ENCODE peak calls at places on chromosomes 5 and 9, in ten cellular contexts. One of them, this sample, is unnamed.

GRCh38 chr5:66708368-66708767 is 112.2 kb downstream of the MAST4 start:
- DNase-seq in omental fat pad: no peak
- DNase-seq in NCI-H2081: no peak
- DNase-seq in stimulated activated CD8-positive, alpha-beta memory T cell treated with anti-CD3 and anti-CD28 coated beads, Interleukin-4, amount 100 ng/mL, for 24 hours: no peak
- DNase-seq in NCI-H187 treated with DMSO at 0.1 percent for 48 hours: no peak
- DNase-seq in kidney: no peak
- DNase-seq in Peyer's patch: no peak
- DNase-seq in activated CD4-positive, alpha-beta T cell treated with anti-CD3 and anti-CD28 coated beads, Interleukin-2, amount 10 ng/mL, durations not matched to agents 7 days and 5 days: no peak
- DNase-seq in left ventricle myocardium inferior: no peak
- DNase-seq in HuH-7: no peak
- DNase-seq in this sample: no peak

GRCh38 chr5:858726-859125 is 7.9 kb upstream of the ZDHHC11 start:
- DNase-seq in Peyer's patch: no peak
- DNase-seq in NCI-H2081: no peak
- DNase-seq in kidney: peak
- DNase-seq in activated CD4-positive, alpha-beta T cell treated with anti-CD3 and anti-CD28 coated beads, Interleukin-2, amount 10 ng/mL, durations not matched to agents 7 days and 5 days: no peak
- DNase-seq in stimulated activated CD8-positive, alpha-beta memory T cell treated with anti-CD3 and anti-CD28 coated beads, Interleukin-4, amount 100 ng/mL, for 24 hours: no peak
- DNase-seq in HuH-7: no peak
- DNase-seq in left ventricle myocardium inferior: no peak
- DNase-seq in omental fat pad: no peak
- DNase-seq in NCI-H187 treated with DMSO at 0.1 percent for 48 hours: no peak
- DNase-seq in this sample: no peak

GRCh38 chr5:54616031-54616430 is 98.5 kb downstream of the SNX18 start:
- DNase-seq in omental fat pad: no peak
- DNase-seq in NCI-H2081: no peak
- DNase-seq in NCI-H187 treated with DMSO at 0.1 percent for 48 hours: no peak
- DNase-seq in stimulated activated CD8-positive, alpha-beta memory T cell treated with anti-CD3 and anti-CD28 coated beads, Interleukin-4, amount 100 ng/mL, for 24 hours: no peak
- DNase-seq in HuH-7: peak
- DNase-seq in activated CD4-positive, alpha-beta T cell treated with anti-CD3 and anti-CD28 coated beads, Interleukin-2, amount 10 ng/mL, durations not matched to agents 7 days and 5 days: no peak
- DNase-seq in kidney: no peak
- DNase-seq in Peyer's patch: peak
- DNase-seq in left ventricle myocardium inferior: peak
- DNase-seq in this sample: no peak

GRCh38 chr5:138032028-138032571 is 779 bp downstream of the FAM13B start:
- DNase-seq in kidney: peak
- DNase-seq in activated CD4-positive, alpha-beta T cell treated with anti-CD3 and anti-CD28 coated beads, Interleukin-2, amount 10 ng/mL, durations not matched to agents 7 days and 5 days: peak
- DNase-seq in NCI-H187 treated with DMSO at 0.1 percent for 48 hours: no peak
- DNase-seq in HuH-7: no peak
- DNase-seq in NCI-H2081: peak
- DNase-seq in omental fat pad: no peak
- DNase-seq in left ventricle myocardium inferior: peak
- DNase-seq in stimulated activated CD8-positive, alpha-beta memory T cell treated with anti-CD3 and anti-CD28 coated beads, Interleukin-4, amount 100 ng/mL, for 24 hours: no peak
- DNase-seq in Peyer's patch: peak
- DNase-seq in this sample: no peak

GRCh38 chr9:123369296-123369695 is 13.3 kb downstream of the CRB2 start:
- DNase-seq in NCI-H2081: no peak
- DNase-seq in activated CD4-positive, alpha-beta T cell treated with anti-CD3 and anti-CD28 coated beads, Interleukin-2, amount 10 ng/mL, durations not matched to agents 7 days and 5 days: no peak
- DNase-seq in left ventricle myocardium inferior: no peak
- DNase-seq in Peyer's patch: no peak
- DNase-seq in kidney: no peak
- DNase-seq in NCI-H187 treated with DMSO at 0.1 percent for 48 hours: no peak
- DNase-seq in HuH-7: no peak
- DNase-seq in stimulated activated CD8-positive, alpha-beta memory T cell treated with anti-CD3 and anti-CD28 coated beads, Interleukin-4, amount 100 ng/mL, for 24 hours: no peak
- DNase-seq in omental fat pad: no peak
- DNase-seq in this sample: no peak

GRCh38 chr5:177430972-177431316 is 4.5 kb downstream of the GRK6 start:
- DNase-seq in left ventricle myocardium inferior: no peak
- DNase-seq in HuH-7: no peak
- DNase-seq in stimulated activated CD8-positive, alpha-beta memory T cell treated with anti-CD3 and anti-CD28 coated beads, Interleukin-4, amount 100 ng/mL, for 24 hours: no peak
- DNase-seq in NCI-H2081: no peak
- DNase-seq in activated CD4-positive, alpha-beta T cell treated with anti-CD3 and anti-CD28 coated beads, Interleukin-2, amount 10 ng/mL, durations not matched to agents 7 days and 5 days: no peak
- DNase-seq in omental fat pad: no peak
- DNase-seq in kidney: no peak
- DNase-seq in NCI-H187 treated with DMSO at 0.1 percent for 48 hours: no peak
- DNase-seq in Peyer's patch: no peak
- DNase-seq in this sample: no peak

GRCh38 chr5:121257621-121258020 is 594.1 kb upstream of the FTMT start:
- DNase-seq in stimulated activated CD8-positive, alpha-beta memory T cell treated with anti-CD3 and anti-CD28 coated beads, Interleukin-4, amount 100 ng/mL, for 24 hours: no peak
- DNase-seq in NCI-H2081: no peak
- DNase-seq in kidney: no peak
- DNase-seq in NCI-H187 treated with DMSO at 0.1 percent for 48 hours: no peak
- DNase-seq in omental fat pad: no peak
- DNase-seq in Peyer's patch: no peak
- DNase-seq in HuH-7: no peak
- DNase-seq in left ventricle myocardium inferior: no peak
- DNase-seq in activated CD4-positive, alpha-beta T cell treated with anti-CD3 and anti-CD28 coated beads, Interleukin-2, amount 10 ng/mL, durations not matched to agents 7 days and 5 days: no peak
- DNase-seq in this sample: no peak

GRCh38 chr9:4106744-4107143 is 193.1 kb downstream of the GLIS3 start:
- DNase-seq in Peyer's patch: no peak
- DNase-seq in omental fat pad: no peak
- DNase-seq in NCI-H187 treated with DMSO at 0.1 percent for 48 hours: no peak
- DNase-seq in stimulated activated CD8-positive, alpha-beta memory T cell treated with anti-CD3 and anti-CD28 coated beads, Interleukin-4, amount 100 ng/mL, for 24 hours: no peak
- DNase-seq in NCI-H2081: no peak
- DNase-seq in left ventricle myocardium inferior: no peak
- DNase-seq in activated CD4-positive, alpha-beta T cell treated with anti-CD3 and anti-CD28 coated beads, Interleukin-2, amount 10 ng/mL, durations not matched to agents 7 days and 5 days: no peak
- DNase-seq in kidney: no peak
- DNase-seq in HuH-7: no peak
- DNase-seq in this sample: no peak

GRCh38 chr5:32151198-32151597 is 22.9 kb downstream of the GOLPH3 start:
- DNase-seq in NCI-H2081: no peak
- DNase-seq in activated CD4-positive, alpha-beta T cell treated with anti-CD3 and anti-CD28 coated beads, Interleukin-2, amount 10 ng/mL, durations not matched to agents 7 days and 5 days: no peak
- DNase-seq in stimulated activated CD8-positive, alpha-beta memory T cell treated with anti-CD3 and anti-CD28 coated beads, Interleukin-4, amount 100 ng/mL, for 24 hours: no peak
- DNase-seq in kidney: no peak
- DNase-seq in NCI-H187 treated with DMSO at 0.1 percent for 48 hours: no peak
- DNase-seq in HuH-7: no peak
- DNase-seq in Peyer's patch: no peak
- DNase-seq in left ventricle myocardium inferior: no peak
- DNase-seq in omental fat pad: no peak
- DNase-seq in this sample: no peak

GRCh38 chr5:137086289-137086838 is 412.8 kb downstream of the SPOCK1 start:
- DNase-seq in activated CD4-positive, alpha-beta T cell treated with anti-CD3 and anti-CD28 coated beads, Interleukin-2, amount 10 ng/mL, durations not matched to agents 7 days and 5 days: no peak
- DNase-seq in Peyer's patch: peak
- DNase-seq in stimulated activated CD8-positive, alpha-beta memory T cell treated with anti-CD3 and anti-CD28 coated beads, Interleukin-4, amount 100 ng/mL, for 24 hours: no peak
- DNase-seq in left ventricle myocardium inferior: no peak
- DNase-seq in HuH-7: no peak
- DNase-seq in kidney: no peak
- DNase-seq in omental fat pad: no peak
- DNase-seq in NCI-H2081: no peak
- DNase-seq in NCI-H187 treated with DMSO at 0.1 percent for 48 hours: no peak
- DNase-seq in this sample: no peak

GRCh38 chr9:72978724-72979123 is 25.9 kb upstream of the ALDH1A1 start:
- DNase-seq in NCI-H187 treated with DMSO at 0.1 percent for 48 hours: no peak
- DNase-seq in kidney: no peak
- DNase-seq in activated CD4-positive, alpha-beta T cell treated with anti-CD3 and anti-CD28 coated beads, Interleukin-2, amount 10 ng/mL, durations not matched to agents 7 days and 5 days: no peak
- DNase-seq in omental fat pad: no peak
- DNase-seq in HuH-7: no peak
- DNase-seq in Peyer's patch: no peak
- DNase-seq in NCI-H2081: peak
- DNase-seq in left ventricle myocardium inferior: no peak
- DNase-seq in stimulated activated CD8-positive, alpha-beta memory T cell treated with anti-CD3 and anti-CD28 coated beads, Interleukin-4, amount 100 ng/mL, for 24 hours: no peak
- DNase-seq in this sample: no peak

GRCh38 chr5:13606051-13606450 is 338.4 kb downstream of the DNAH5 start:
- DNase-seq in kidney: no peak
- DNase-seq in NCI-H187 treated with DMSO at 0.1 percent for 48 hours: no peak
- DNase-seq in HuH-7: no peak
- DNase-seq in left ventricle myocardium inferior: no peak
- DNase-seq in NCI-H2081: peak
- DNase-seq in Peyer's patch: no peak
- DNase-seq in omental fat pad: no peak
- DNase-seq in activated CD4-positive, alpha-beta T cell treated with anti-CD3 and anti-CD28 coated beads, Interleukin-2, amount 10 ng/mL, durations not matched to agents 7 days and 5 days: no peak
- DNase-seq in stimulated activated CD8-positive, alpha-beta memory T cell treated with anti-CD3 and anti-CD28 coated beads, Interleukin-4, amount 100 ng/mL, for 24 hours: no peak
- DNase-seq in this sample: no peak

GRCh38 chr5:68320094-68320986 is 104.8 kb downstream of the PIK3R1 start:
- DNase-seq in left ventricle myocardium inferior: no peak
- DNase-seq in stimulated activated CD8-positive, alpha-beta memory T cell treated with anti-CD3 and anti-CD28 coated beads, Interleukin-4, amount 100 ng/mL, for 24 hours: no peak
- DNase-seq in activated CD4-positive, alpha-beta T cell treated with anti-CD3 and anti-CD28 coated beads, Interleukin-2, amount 10 ng/mL, durations not matched to agents 7 days and 5 days: no peak
- DNase-seq in NCI-H187 treated with DMSO at 0.1 percent for 48 hours: no peak
- DNase-seq in kidney: no peak
- DNase-seq in NCI-H2081: no peak
- DNase-seq in omental fat pad: no peak
- DNase-seq in Peyer's patch: peak
- DNase-seq in HuH-7: no peak
- DNase-seq in this sample: no peak

GRCh38 chr5:129906177-129906887 is 2.1 kb downstream of the CHSY3 start:
- DNase-seq in kidney: no peak
- DNase-seq in Peyer's patch: no peak
- DNase-seq in omental fat pad: no peak
- DNase-seq in NCI-H2081: no peak
- DNase-seq in NCI-H187 treated with DMSO at 0.1 percent for 48 hours: no peak
- DNase-seq in left ventricle myocardium inferior: no peak
- DNase-seq in activated CD4-positive, alpha-beta T cell treated with anti-CD3 and anti-CD28 coated beads, Interleukin-2, amount 10 ng/mL, durations not matched to agents 7 days and 5 days: no peak
- DNase-seq in stimulated activated CD8-positive, alpha-beta memory T cell treated with anti-CD3 and anti-CD28 coated beads, Interleukin-4, amount 100 ng/mL, for 24 hours: no peak
- DNase-seq in HuH-7: peak
- DNase-seq in this sample: no peak

GRCh38 chr5:133944263-133945230 is 23.9 kb downstream of the C5orf15 start:
- DNase-seq in NCI-H2081: peak
- DNase-seq in NCI-H187 treated with DMSO at 0.1 percent for 48 hours: no peak
- DNase-seq in HuH-7: peak
- DNase-seq in stimulated activated CD8-positive, alpha-beta memory T cell treated with anti-CD3 and anti-CD28 coated beads, Interleukin-4, amount 100 ng/mL, for 24 hours: peak
- DNase-seq in left ventricle myocardium inferior: no peak
- DNase-seq in activated CD4-positive, alpha-beta T cell treated with anti-CD3 and anti-CD28 coated beads, Interleukin-2, amount 10 ng/mL, durations not matched to agents 7 days and 5 days: peak
- DNase-seq in omental fat pad: no peak
- DNase-seq in kidney: no peak
- DNase-seq in Peyer's patch: peak
- DNase-seq in this sample: peak

GRCh38 chr5:132479073-132479811 is 11.3 kb downstream of the IRF1 start:
- DNase-seq in HuH-7: no peak
- DNase-seq in NCI-H2081: no peak
- DNase-seq in left ventricle myocardium inferior: no peak
- DNase-seq in omental fat pad: no peak
- DNase-seq in activated CD4-positive, alpha-beta T cell treated with anti-CD3 and anti-CD28 coated beads, Interleukin-2, amount 10 ng/mL, durations not matched to agents 7 days and 5 days: no peak
- DNase-seq in NCI-H187 treated with DMSO at 0.1 percent for 48 hours: no peak
- DNase-seq in kidney: peak
- DNase-seq in Peyer's patch: no peak
- DNase-seq in stimulated activated CD8-positive, alpha-beta memory T cell treated with anti-CD3 and anti-CD28 coated beads, Interleukin-4, amount 100 ng/mL, for 24 hours: no peak
- DNase-seq in this sample: no peak

GRCh38 chr5:136724161-136724560 is 358.8 kb upstream of the TRPC7 start:
- DNase-seq in left ventricle myocardium inferior: no peak
- DNase-seq in kidney: no peak
- DNase-seq in Peyer's patch: no peak
- DNase-seq in NCI-H187 treated with DMSO at 0.1 percent for 48 hours: no peak
- DNase-seq in omental fat pad: no peak
- DNase-seq in activated CD4-positive, alpha-beta T cell treated with anti-CD3 and anti-CD28 coated beads, Interleukin-2, amount 10 ng/mL, durations not matched to agents 7 days and 5 days: no peak
- DNase-seq in stimulated activated CD8-positive, alpha-beta memory T cell treated with anti-CD3 and anti-CD28 coated beads, Interleukin-4, amount 100 ng/mL, for 24 hours: no peak
- DNase-seq in NCI-H2081: no peak
- DNase-seq in HuH-7: no peak
- DNase-seq in this sample: no peak

GRCh38 chr5:18764161-18764560 is 1129.9 kb downstream of the TAF11L14 start:
- DNase-seq in left ventricle myocardium inferior: no peak
- DNase-seq in Peyer's patch: no peak
- DNase-seq in omental fat pad: no peak
- DNase-seq in stimulated activated CD8-positive, alpha-beta memory T cell treated with anti-CD3 and anti-CD28 coated beads, Interleukin-4, amount 100 ng/mL, for 24 hours: no peak
- DNase-seq in NCI-H187 treated with DMSO at 0.1 percent for 48 hours: no peak
- DNase-seq in NCI-H2081: no peak
- DNase-seq in kidney: no peak
- DNase-seq in HuH-7: no peak
- DNase-seq in activated CD4-positive, alpha-beta T cell treated with anti-CD3 and anti-CD28 coated beads, Interleukin-2, amount 10 ng/mL, durations not matched to agents 7 days and 5 days: no peak
- DNase-seq in this sample: no peak

GRCh38 chr5:68011801-68012200 is 203.8 kb upstream of the PIK3R1 start:
- DNase-seq in NCI-H2081: no peak
- DNase-seq in left ventricle myocardium inferior: no peak
- DNase-seq in stimulated activated CD8-positive, alpha-beta memory T cell treated with anti-CD3 and anti-CD28 coated beads, Interleukin-4, amount 100 ng/mL, for 24 hours: no peak
- DNase-seq in kidney: no peak
- DNase-seq in NCI-H187 treated with DMSO at 0.1 percent for 48 hours: no peak
- DNase-seq in activated CD4-positive, alpha-beta T cell treated with anti-CD3 and anti-CD28 coated beads, Interleukin-2, amount 10 ng/mL, durations not matched to agents 7 days and 5 days: no peak
- DNase-seq in Peyer's patch: no peak
- DNase-seq in omental fat pad: no peak
- DNase-seq in HuH-7: no peak
- DNase-seq in this sample: no peak

GRCh38 chr5:174755103-174755502 is 30.7 kb downstream of the MSX2 start:
- DNase-seq in NCI-H2081: no peak
- DNase-seq in omental fat pad: no peak
- DNase-seq in Peyer's patch: no peak
- DNase-seq in NCI-H187 treated with DMSO at 0.1 percent for 48 hours: no peak
- DNase-seq in stimulated activated CD8-positive, alpha-beta memory T cell treated with anti-CD3 and anti-CD28 coated beads, Interleukin-4, amount 100 ng/mL, for 24 hours: no peak
- DNase-seq in left ventricle myocardium inferior: no peak
- DNase-seq in activated CD4-positive, alpha-beta T cell treated with anti-CD3 and anti-CD28 coated beads, Interleukin-2, amount 10 ng/mL, durations not matched to agents 7 days and 5 days: no peak
- DNase-seq in kidney: no peak
- DNase-seq in HuH-7: no peak
- DNase-seq in this sample: no peak

GRCh38 chr5:66285343-66285942 is 141.3 kb downstream of the SREK1 start:
- DNase-seq in stimulated activated CD8-positive, alpha-beta memory T cell treated with anti-CD3 and anti-CD28 coated beads, Interleukin-4, amount 100 ng/mL, for 24 hours: no peak
- DNase-seq in HuH-7: no peak
- DNase-seq in NCI-H187 treated with DMSO at 0.1 percent for 48 hours: no peak
- DNase-seq in kidney: no peak
- DNase-seq in activated CD4-positive, alpha-beta T cell treated with anti-CD3 and anti-CD28 coated beads, Interleukin-2, amount 10 ng/mL, durations not matched to agents 7 days and 5 days: no peak
- DNase-seq in left ventricle myocardium inferior: no peak
- DNase-seq in NCI-H2081: no peak
- DNase-seq in Peyer's patch: no peak
- DNase-seq in omental fat pad: no peak
- DNase-seq in this sample: no peak

GRCh38 chr9:1871486-1872181 is 143.5 kb upstream of the SMARCA2 start:
- DNase-seq in Peyer's patch: no peak
- DNase-seq in NCI-H187 treated with DMSO at 0.1 percent for 48 hours: no peak
- DNase-seq in NCI-H2081: peak
- DNase-seq in HuH-7: no peak
- DNase-seq in kidney: no peak
- DNase-seq in left ventricle myocardium inferior: no peak
- DNase-seq in stimulated activated CD8-positive, alpha-beta memory T cell treated with anti-CD3 and anti-CD28 coated beads, Interleukin-4, amount 100 ng/mL, for 24 hours: no peak
- DNase-seq in activated CD4-positive, alpha-beta T cell treated with anti-CD3 and anti-CD28 coated beads, Interleukin-2, amount 10 ng/mL, durations not matched to agents 7 days and 5 days: no peak
- DNase-seq in omental fat pad: no peak
- DNase-seq in this sample: no peak

GRCh38 chr5:40413747-40414146 is 266.0 kb upstream of the PTGER4 start:
- DNase-seq in NCI-H2081: no peak
- DNase-seq in kidney: no peak
- DNase-seq in activated CD4-positive, alpha-beta T cell treated with anti-CD3 and anti-CD28 coated beads, Interleukin-2, amount 10 ng/mL, durations not matched to agents 7 days and 5 days: no peak
- DNase-seq in left ventricle myocardium inferior: no peak
- DNase-seq in Peyer's patch: no peak
- DNase-seq in omental fat pad: no peak
- DNase-seq in HuH-7: no peak
- DNase-seq in NCI-H187 treated with DMSO at 0.1 percent for 48 hours: no peak
- DNase-seq in stimulated activated CD8-positive, alpha-beta memory T cell treated with anti-CD3 and anti-CD28 coated beads, Interleukin-4, amount 100 ng/mL, for 24 hours: no peak
- DNase-seq in this sample: no peak

GRCh38 chr5:65926276-65926761 is at the start of gene ERBIN:
- DNase-seq in omental fat pad: peak
- DNase-seq in activated CD4-positive, alpha-beta T cell treated with anti-CD3 and anti-CD28 coated beads, Interleukin-2, amount 10 ng/mL, durations not matched to agents 7 days and 5 days: peak
- DNase-seq in NCI-H187 treated with DMSO at 0.1 percent for 48 hours: no peak
- DNase-seq in NCI-H2081: peak
- DNase-seq in stimulated activated CD8-positive, alpha-beta memory T cell treated with anti-CD3 and anti-CD28 coated beads, Interleukin-4, amount 100 ng/mL, for 24 hours: peak
- DNase-seq in HuH-7: peak
- DNase-seq in kidney: peak
- DNase-seq in left ventricle myocardium inferior: peak
- DNase-seq in Peyer's patch: peak
- DNase-seq in this sample: no peak

GRCh38 chr5:135133698-135134515 is 99.9 kb upstream of the PITX1 start:
- DNase-seq in NCI-H2081: no peak
- DNase-seq in omental fat pad: no peak
- DNase-seq in kidney: peak
- DNase-seq in activated CD4-positive, alpha-beta T cell treated with anti-CD3 and anti-CD28 coated beads, Interleukin-2, amount 10 ng/mL, durations not matched to agents 7 days and 5 days: no peak
- DNase-seq in HuH-7: peak
- DNase-seq in left ventricle myocardium inferior: no peak
- DNase-seq in stimulated activated CD8-positive, alpha-beta memory T cell treated with anti-CD3 and anti-CD28 coated beads, Interleukin-4, amount 100 ng/mL, for 24 hours: no peak
- DNase-seq in NCI-H187 treated with DMSO at 0.1 percent for 48 hours: no peak
- DNase-seq in Peyer's patch: peak
- DNase-seq in this sample: no peak

GRCh38 chr5:114185274-114185673 is 176.6 kb upstream of the KCNN2 start:
- DNase-seq in activated CD4-positive, alpha-beta T cell treated with anti-CD3 and anti-CD28 coated beads, Interleukin-2, amount 10 ng/mL, durations not matched to agents 7 days and 5 days: no peak
- DNase-seq in kidney: no peak
- DNase-seq in Peyer's patch: no peak
- DNase-seq in NCI-H187 treated with DMSO at 0.1 percent for 48 hours: no peak
- DNase-seq in left ventricle myocardium inferior: peak
- DNase-seq in NCI-H2081: no peak
- DNase-seq in stimulated activated CD8-positive, alpha-beta memory T cell treated with anti-CD3 and anti-CD28 coated beads, Interleukin-4, amount 100 ng/mL, for 24 hours: no peak
- DNase-seq in omental fat pad: no peak
- DNase-seq in HuH-7: no peak
- DNase-seq in this sample: no peak

GRCh38 chr9:110058304-110058953 is 149.5 kb downstream of the C9orf152 start:
- DNase-seq in Peyer's patch: peak
- DNase-seq in NCI-H187 treated with DMSO at 0.1 percent for 48 hours: no peak
- DNase-seq in activated CD4-positive, alpha-beta T cell treated with anti-CD3 and anti-CD28 coated beads, Interleukin-2, amount 10 ng/mL, durations not matched to agents 7 days and 5 days: peak
- DNase-seq in kidney: no peak
- DNase-seq in stimulated activated CD8-positive, alpha-beta memory T cell treated with anti-CD3 and anti-CD28 coated beads, Interleukin-4, amount 100 ng/mL, for 24 hours: no peak
- DNase-seq in NCI-H2081: peak
- DNase-seq in left ventricle myocardium inferior: no peak
- DNase-seq in omental fat pad: no peak
- DNase-seq in HuH-7: peak
- DNase-seq in this sample: peak

GRCh38 chr9:129945314-129945713 is 97.7 kb downstream of the FNBP1 start:
- DNase-seq in Peyer's patch: no peak
- DNase-seq in NCI-H187 treated with DMSO at 0.1 percent for 48 hours: no peak
- DNase-seq in kidney: no peak
- DNase-seq in stimulated activated CD8-positive, alpha-beta memory T cell treated with anti-CD3 and anti-CD28 coated beads, Interleukin-4, amount 100 ng/mL, for 24 hours: no peak
- DNase-seq in HuH-7: no peak
- DNase-seq in activated CD4-positive, alpha-beta T cell treated with anti-CD3 and anti-CD28 coated beads, Interleukin-2, amount 10 ng/mL, durations not matched to agents 7 days and 5 days: no peak
- DNase-seq in NCI-H2081: no peak
- DNase-seq in left ventricle myocardium inferior: no peak
- DNase-seq in omental fat pad: no peak
- DNase-seq in this sample: no peak